ENCODE peak calls at places on chromosomes 16 and 17, in nine cellular contexts. F is cardiac muscle cell; J is prostate gland; O is brain microvascular endothelial cell; I is effector memory CD4-positive, alpha-beta T cell; S is CD8-positive, alpha-beta memory T cell; Z is left ventricle myocardium inferior; N is neuronal stem cell; T is tibial artery. B is an unnamed sample.

GRCh38 chr17:52027620-52028019 is 130.9 kb downstream of the CA10 start:
- DNase-seq in N (no peak), T (no peak), J (no peak), S (no peak), O (peak), Z (no peak), I (no peak), F (no peak), B (peak)

GRCh38 chr17:38476549-38476948 is 48.3 kb downstream of the ARHGAP23 start:
- DNase-seq in S (no peak), Z (no peak), T (no peak), O (no peak), I (no peak), F (no peak), N (no peak), J (no peak), B (no peak)

GRCh38 chr17:2635241-2635640 is 41.8 kb downstream of the PAFAH1B1 start:
- DNase-seq in O (no peak), F (no peak), I (no peak), Z (no peak), S (no peak), T (no peak), N (no peak), J (no peak), B (no peak)

GRCh38 chr16:53952215-53953208 is 248.6 kb downstream of the FTO start:
- DNase-seq in S (no peak), J (no peak), T (no peak), F (no peak), Z (no peak), N (no peak), O (no peak), I (no peak), B (no peak)

GRCh38 chr17:17833664-17834357 is 3.0 kb downstream of the SREBF1 start:
- DNase-seq in N (no peak), T (no peak), O (no peak), S (no peak), Z (no peak), J (no peak), I (no peak), F (no peak), B (no peak)

GRCh38 chr17:8447816-8448215 is 12.1 kb downstream of the NDEL1 start:
- DNase-seq in Z (no peak), N (no peak), I (no peak), S (no peak), J (no peak), O (no peak), F (peak), T (no peak), B (no peak)

GRCh38 chr16:25914357-25914962 is 222.7 kb downstream of the HS3ST4 start:
- DNase-seq in N (no peak), I (no peak), J (no peak), Z (no peak), T (no peak), S (no peak), O (no peak), F (no peak), B (no peak)

GRCh38 chr16:57720142-57720575 is 15.4 kb upstream of the KATNB1 start:
- DNase-seq in I (no peak), O (peak), N (no peak), J (peak), T (no peak), F (peak), S (peak), Z (no peak), B (peak)

GRCh38 chr16:67632415-67633172 is 12.3 kb upstream of the CARMIL2 start:
- DNase-seq in I (no peak), F (no peak), T (no peak), O (no peak), S (no peak), N (no peak), Z (peak), J (no peak), B (no peak)
- H3K27ac ChIP-seq in I (no peak), F (no peak), T (no peak), O (no peak), S (no peak), N (no peak), Z (peak), J (no peak), B (no peak)

GRCh38 chr16:51132484-51132883 is 18.6 kb downstream of the SALL1 start:
- DNase-seq in N (no peak), J (no peak), F (no peak), I (no peak), S (no peak), O (no peak), T (no peak), Z (no peak), B (no peak)
- H3K27ac ChIP-seq in N (no peak), J (no peak), F (no peak), I (no peak), S (no peak), O (no peak), T (no peak), Z (no peak), B (no peak)

GRCh38 chr16:88063201-88063773 is 112.1 kb downstream of the BANP start:
- DNase-seq in N (no peak), F (no peak), Z (peak), I (no peak), T (no peak), S (no peak), O (peak), J (no peak), B (no peak)
- H3K27ac ChIP-seq in N (no peak), F (no peak), Z (peak), I (no peak), T (peak), S (no peak), O (peak), J (no peak), B (no peak)

DNA sequence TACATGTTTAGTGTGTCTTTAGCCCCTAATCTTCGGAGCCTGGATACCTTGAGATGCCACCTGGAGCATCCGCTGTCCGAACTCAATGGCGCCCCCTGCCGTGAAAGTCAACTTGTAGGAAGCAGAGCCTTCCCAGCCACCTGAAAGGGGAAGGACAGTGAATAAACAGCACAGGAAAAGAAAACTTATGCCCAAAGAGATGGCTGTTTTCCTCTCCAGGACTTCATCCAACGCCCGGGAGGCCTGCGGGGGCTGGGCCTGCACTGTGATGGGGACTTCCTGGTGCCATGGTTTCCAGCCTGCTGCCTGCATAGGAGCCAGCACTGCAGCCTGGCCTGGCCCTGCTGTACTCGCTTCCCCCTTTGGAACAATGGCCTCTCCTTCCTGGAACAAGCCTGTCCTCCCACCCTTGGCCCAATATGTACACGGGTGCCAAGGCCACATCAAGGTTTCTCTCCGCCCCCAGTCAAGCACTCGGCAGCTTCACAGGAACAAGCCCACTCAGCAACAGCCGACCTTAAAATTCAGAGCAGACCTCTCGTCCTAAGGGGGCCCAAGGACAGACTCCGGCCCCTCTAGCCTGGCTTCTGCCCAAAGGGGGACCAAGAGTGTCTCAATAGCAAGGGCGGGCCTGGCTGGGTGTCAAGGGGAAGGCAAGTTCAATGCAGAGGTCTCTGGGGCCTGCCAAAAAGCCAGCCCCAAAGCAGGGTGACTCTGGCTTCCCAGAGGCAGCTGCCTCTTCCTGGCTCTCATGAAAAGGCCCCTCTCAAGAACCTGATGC is 4.5 kb upstream of the UNC13D start:
- DNase-seq in S (peak), T (no peak), I (peak), Z (peak), J (peak), O (no peak), F (peak), N (peak), B (peak)
- H3K27ac ChIP-seq in S (no peak), T (no peak), I (peak), Z (peak), J (peak), O (no peak), F (no peak), N (no peak), B (peak)